ENCODE peak calls at places on chromosomes 16 and 17, in four cellular contexts. M is body of pancreas, S is NCI-H2081, Q is left ventricle myocardium inferior. V is an unnamed sample.

GRCh38 chr17:17385502-17385901 is 82.3 kb downstream of the NT5M start:
- DNase-seq in M (no peak), Q (no peak), S (no peak), V (no peak)

GRCh38 chr17:66625321-66625767 is 209.6 kb upstream of the CACNG5 start:
- DNase-seq in M (no peak), Q (no peak), S (no peak), V (no peak)

GRCh38 chr16:53546988-53547391 is 44.0 kb upstream of the AKTIP start:
- DNase-seq in Q (no peak), S (no peak), M (no peak), V (no peak)

GRCh38 chr16:75011634-75012307 is 12.9 kb downstream of the ZNRF1 start:
- DNase-seq in Q (no peak), S (no peak), M (no peak), V (no peak)

GRCh38 chr16:57277586-57277985 is 6.9 kb downstream of the PLLP start:
- DNase-seq in M (no peak), S (no peak), Q (no peak), V (peak)

GRCh38 chr17:37327341-37328090 is 48.3 kb upstream of the C17orf78 start:
- DNase-seq in S (no peak), M (no peak), Q (no peak), V (no peak)

GRCh38 chr16:67304006-67304405 is 22.5 kb downstream of the KCTD19 start:
- DNase-seq in S (no peak), Q (no peak), M (no peak), V (peak)

GRCh38 chr17:75191584-75191983 is 8.8 kb upstream of the SUMO2 start:
- DNase-seq in S (no peak), M (no peak), Q (no peak), V (no peak)

GRCh38 chr16:23072769-23073549 is 76.3 kb downstream of the USP31 start:
- DNase-seq in M (no peak), S (no peak), Q (no peak), V (no peak)

GRCh38 chr17:42682400-42683384 is at the start of gene CNTNAP1:
- DNase-seq in Q (peak), M (peak), S (peak), V (no peak)

GRCh38 chr17:732788-733720 is 658 bp downstream of the TLCD3A start:
- DNase-seq in S (no peak), Q (peak), M (peak), V (no peak)